ENCODE peak calls at places on chromosomes 7 and 10, in six cellular contexts. S is SK-N-SH, V is H1, Y is GM12878, F is K562, Q is HepG2. M is an unnamed sample.
A peak's percentile ranks its signal among the peaks of the same experiment; 100 is the strongest.

GRCh38 chr7:51133992-51134391 is 182.6 kb downstream of the COBL start:
- DNase-seq in V (no peak), Q (no peak), Y (no peak), S (no peak), F (no peak), M (no peak)

GRCh38 chr7:106284516-106285050 is at the start of gene NAMPT:
- DNase-seq in Y (no peak), F (peak; percentile 81), Q (no peak), S (peak; percentile 81), V (no peak), M (no peak)

GRCh38 chr7:124992881-124993562 is 63.4 kb upstream of the POT1 start:
- DNase-seq in Q (no peak), S (no peak), Y (no peak), V (no peak), F (peak; percentile 27), M (no peak)

GRCh38 chr7:88083883-88084282 is 136.0 kb downstream of the SRI start:
- DNase-seq in Q (no peak), V (no peak), F (no peak), S (peak; percentile 39), Y (no peak), M (no peak)

GRCh38 chr7:116511552-116512523 is 12.3 kb downstream of the CAV2 start:
- DNase-seq in V (no peak), Y (peak; percentile 72), F (no peak), S (no peak), Q (peak; percentile 10), M (no peak)

GRCh38 chr10:76618171-76618570 is 1019.4 kb downstream of the KCNMA1 start:
- DNase-seq in V (no peak), S (no peak), F (no peak), Q (no peak), Y (no peak), M (no peak)

GRCh38 chr10:32318476-32318896 is 28.5 kb downstream of the EPC1 start:
- DNase-seq in S (no peak), F (no peak), Y (peak; percentile 75), Q (no peak), V (no peak), M (peak; percentile 44)

GRCh38 chr7:102063736-102064135 is 222.9 kb upstream of the SH2B2 start:
- DNase-seq in Q (no peak), Y (no peak), V (peak; percentile 33), F (peak; percentile 72), S (peak; percentile 63), M (no peak)

GRCh38 chr7:27106181-27106905 is 3.9 kb upstream of the HOXA2 start:
- DNase-seq in Q (no peak), V (no peak), S (peak; percentile 73), F (no peak), Y (no peak), M (no peak)

GRCh38 chr10:2908851-2909630 is 158.3 kb upstream of the PFKP start:
- DNase-seq in V (no peak), Y (no peak), S (no peak), F (no peak), Q (no peak), M (peak; percentile 85)

GRCh38 chr10:66786705-66787104 is 139.1 kb upstream of the LRRTM3 start:
- DNase-seq in Q (no peak), Y (no peak), V (no peak), S (no peak), F (no peak), M (no peak)

GRCh38 chr10:108797573-108797972 is 1125.7 kb downstream of the XPNPEP1 start:
- DNase-seq in F (no peak), V (no peak), Y (no peak), S (no peak), Q (no peak), M (no peak)

GRCh38 chr10:64332551-64332950 is 811.4 kb downstream of the REEP3 start:
- DNase-seq in S (no peak), Y (no peak), F (no peak), Q (no peak), V (no peak), M (no peak)

GRCh38 chr10:96496281-96496925 is 17.3 kb downstream of the TLL2 start:
- DNase-seq in V (no peak), Q (no peak), F (no peak), S (no peak), Y (no peak), M (no peak)

GRCh38 chr7:30841801-30842541 is 69.7 kb upstream of the AQP1 start:
- DNase-seq in S (no peak), Q (no peak), F (no peak), V (no peak), Y (no peak), M (no peak)

GRCh38 chr7:44285561-44285960 is 39.8 kb downstream of the CAMK2B start:
- DNase-seq in V (no peak), F (no peak), Y (no peak), S (peak; percentile 36), Q (no peak), M (no peak)

GRCh38 chr10:17923728-17924127 is 28.0 kb upstream of the SLC39A12 start:
- DNase-seq in V (no peak), Q (no peak), Y (no peak), S (no peak), F (no peak), M (no peak)

GRCh38 chr10:59904431-59905065 is 1.8 kb downstream of the CCDC6 start:
- DNase-seq in V (no peak), S (no peak), Y (no peak), Q (no peak), F (no peak), M (peak; percentile 27)

GRCh38 chr10:59906417-59907202 is at the start of gene CCDC6:
- DNase-seq in V (peak; percentile 51), F (peak; percentile 86), Q (peak; percentile 86), Y (no peak), S (peak; percentile 95), M (peak; percentile 93)

GRCh38 chr10:59905735-59906416 is 480 bp downstream of the CCDC6 start:
- DNase-seq in V (no peak), Y (no peak), F (peak; percentile 52), Q (no peak), S (peak; percentile 49), M (no peak)

GRCh38 chr10:59903871-59904270 is 2.5 kb downstream of the CCDC6 start:
- DNase-seq in Y (no peak), F (no peak), Q (no peak), V (no peak), S (no peak), M (no peak)

GRCh38 chr10:59905066-59905734 is 1.2 kb downstream of the CCDC6 start:
- DNase-seq in V (no peak), S (peak; percentile 70), Y (no peak), Q (no peak), F (no peak), M (no peak)
- TF ChIP-seq POLR2AphosphoS5 in V (no peak), S (no peak), Y (peak; percentile 56), Q (no peak), F (no peak), M (no peak)

DNA sequence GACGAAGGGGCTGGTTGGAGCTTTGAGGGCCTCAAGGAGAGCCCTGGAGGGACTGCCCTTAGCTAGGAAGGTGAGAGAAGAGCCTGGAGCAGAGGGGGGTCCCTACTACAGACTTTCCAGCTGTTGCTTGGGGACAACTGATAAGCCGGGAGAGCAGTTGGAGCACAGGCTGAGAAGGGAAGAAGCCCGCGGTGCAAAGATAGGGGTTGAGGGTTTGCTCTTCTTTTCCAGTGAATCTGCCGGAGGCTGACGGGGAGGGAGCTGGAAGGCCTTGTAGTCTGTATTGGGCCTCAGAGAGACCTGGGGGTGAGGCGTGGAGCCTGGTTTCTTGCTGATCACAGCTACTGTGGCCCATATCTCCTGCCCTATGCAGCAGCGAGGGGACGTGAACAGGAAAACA is 23.7 kb downstream of the CYP26A1 start:
- DNase-seq in S (no peak), V (no peak), Y (no peak), Q (no peak), F (peak; percentile 20), M (no peak)
- TF ChIP-seq GABPA in S (no peak), V (no peak), Y (no peak), Q (no peak), F (no peak), M (no peak)

GRCh38 chr10:72241853-72242252 is 25.8 kb upstream of the ASCC1 start:
- DNase-seq in F (no peak), S (no peak), Q (no peak), V (no peak), Y (no peak), M (no peak)

GRCh38 chr10:72244573-72245038 is 28.5 kb upstream of the ASCC1 start:
- DNase-seq in F (no peak), Y (no peak), V (no peak), S (no peak), Q (no peak), M (no peak)

GRCh38 chr10:72242675-72243074 is 26.6 kb upstream of the ASCC1 start:
- DNase-seq in F (no peak), V (no peak), S (no peak), Q (no peak), Y (no peak), M (peak; percentile 43)

GRCh38 chr10:72245949-72246525 is 27.7 kb upstream of the DDIT4 start:
- DNase-seq in V (no peak), F (no peak), S (no peak), Q (no peak), Y (no peak), M (no peak)

DNA sequence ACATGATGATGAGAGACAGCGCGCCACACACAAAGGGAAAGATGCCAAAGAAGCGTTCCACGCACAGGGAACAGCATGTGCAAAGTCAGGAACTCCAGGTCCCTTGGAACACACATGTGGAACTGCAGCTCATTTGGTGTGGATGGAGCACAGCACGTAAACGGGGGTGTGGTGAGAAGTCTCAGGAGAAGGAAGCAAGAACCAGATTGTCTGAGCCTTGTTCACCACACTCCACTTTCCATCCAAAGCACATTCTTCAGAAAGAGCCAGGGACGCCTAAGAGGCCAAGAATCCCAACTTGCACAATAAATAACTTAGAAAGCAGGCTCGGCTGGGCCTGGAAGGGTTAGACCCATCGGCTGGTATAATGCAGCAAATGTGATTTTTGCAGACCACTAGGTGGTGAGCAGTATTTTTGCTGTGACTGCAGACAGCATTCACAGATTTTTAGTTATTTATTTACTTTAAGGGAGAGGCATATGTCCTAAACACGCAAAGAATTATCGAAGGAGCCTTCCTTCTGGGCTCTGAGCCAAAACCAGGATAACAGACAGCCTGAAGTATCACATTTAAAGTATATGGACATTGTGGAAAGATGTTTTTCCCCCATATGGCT is 27.9 kb upstream of the ASCC1 start:
- DNase-seq in S (no peak), Q (no peak), F (no peak), V (no peak), Y (no peak), M (no peak)
- TF ChIP-seq POLR2AphosphoS5 in S (no peak), Q (no peak), F (no peak), V (no peak), Y (no peak), M (no peak)

DNA sequence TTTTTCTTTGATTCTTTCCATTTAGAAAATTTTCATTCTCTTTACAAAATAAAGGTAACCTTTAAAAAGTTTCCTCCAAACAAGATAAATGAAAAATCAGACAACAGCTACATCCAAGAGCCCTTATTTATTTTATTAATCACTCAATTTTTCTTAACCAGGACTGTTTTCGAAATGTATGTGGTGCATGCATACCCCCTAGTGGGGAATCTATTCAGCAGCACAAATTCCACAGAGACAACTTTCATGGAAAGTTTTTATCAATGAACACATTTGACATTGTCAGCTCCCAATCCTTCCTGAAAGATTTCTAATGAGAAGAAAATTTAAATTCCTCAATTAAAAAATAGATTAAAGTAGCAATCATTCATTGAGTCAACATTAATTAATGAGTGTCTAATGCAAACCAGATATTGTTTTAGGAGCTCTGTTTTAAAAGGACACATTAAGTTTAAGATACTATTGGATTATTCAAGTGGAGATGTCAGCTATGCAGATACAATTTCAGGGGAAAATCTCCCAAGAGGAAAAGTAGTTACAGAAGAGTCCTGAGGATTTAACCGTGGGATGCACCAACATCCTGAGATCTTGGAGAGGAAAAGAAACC is 5.2 kb upstream of the HTR7 start:
- DNase-seq in S (peak; percentile 43), Y (no peak), Q (peak; percentile 16), V (no peak), F (no peak), M (peak; percentile 24)
- TF ChIP-seq GABPA in S (no peak), Y (no peak), Q (no peak), V (no peak), F (no peak), M (no peak)

M was measured in HL-60.